ENCODE peak calls at places on chromosomes 3 and 15, in six cellular contexts. One of them, this sample, is unnamed.

GRCh38 chr15:71743861-71744382 is 66.4 kb upstream of the NR2E3 start:
- DNase-seq in left cardiac atrium: peak
- DNase-seq in left lobe of liver: no peak
- DNase-seq in nucleus accumbens: no peak
- DNase-seq in NCI-H460: peak
- DNase-seq in Peyer's patch: peak
- DNase-seq in this sample: peak

GRCh38 chr15:40454904-40455391 is 14.2 kb downstream of the BAHD1 start:
- DNase-seq in Peyer's patch: no peak
- DNase-seq in left cardiac atrium: no peak
- DNase-seq in left lobe of liver: no peak
- DNase-seq in nucleus accumbens: no peak
- DNase-seq in NCI-H460: no peak
- DNase-seq in this sample: no peak

GRCh38 chr15:36406366-36406765 is 173.1 kb upstream of the CDIN1 start:
- DNase-seq in left cardiac atrium: no peak
- DNase-seq in NCI-H460: no peak
- DNase-seq in left lobe of liver: no peak
- DNase-seq in nucleus accumbens: no peak
- DNase-seq in Peyer's patch: no peak
- DNase-seq in this sample: no peak

GRCh38 chr3:182710557-182711157 is 82.6 kb upstream of the ATP11B start:
- DNase-seq in NCI-H460: peak
- DNase-seq in left lobe of liver: no peak
- DNase-seq in Peyer's patch: no peak
- DNase-seq in nucleus accumbens: no peak
- DNase-seq in left cardiac atrium: no peak
- DNase-seq in this sample: no peak

GRCh38 chr3:143822374-143822773 is 25.9 kb downstream of the SLC9A9 start:
- DNase-seq in left lobe of liver: no peak
- DNase-seq in NCI-H460: no peak
- DNase-seq in Peyer's patch: no peak
- DNase-seq in nucleus accumbens: no peak
- DNase-seq in left cardiac atrium: no peak
- DNase-seq in this sample: no peak

GRCh38 chr3:126104028-126104635 is 20.2 kb upstream of the SLC41A3 start:
- DNase-seq in left lobe of liver: peak
- DNase-seq in Peyer's patch: no peak
- DNase-seq in NCI-H460: no peak
- DNase-seq in left cardiac atrium: no peak
- DNase-seq in nucleus accumbens: no peak
- DNase-seq in this sample: no peak

GRCh38 chr15:86483936-86484335 is 404.3 kb downstream of the AGBL1 start:
- DNase-seq in left lobe of liver: no peak
- DNase-seq in nucleus accumbens: no peak
- DNase-seq in NCI-H460: no peak
- DNase-seq in Peyer's patch: no peak
- DNase-seq in left cardiac atrium: no peak
- DNase-seq in this sample: no peak

GRCh38 chr3:71395927-71396695 is 187.4 kb downstream of the FOXP1 start:
- DNase-seq in nucleus accumbens: no peak
- DNase-seq in left cardiac atrium: no peak
- DNase-seq in left lobe of liver: no peak
- DNase-seq in Peyer's patch: no peak
- DNase-seq in NCI-H460: no peak
- DNase-seq in this sample: no peak

GRCh38 chr3:150727653-150728502 is 24.2 kb upstream of the ERICH6 start:
- DNase-seq in Peyer's patch: no peak
- DNase-seq in nucleus accumbens: no peak
- DNase-seq in left cardiac atrium: peak
- DNase-seq in left lobe of liver: peak
- DNase-seq in NCI-H460: no peak
- DNase-seq in this sample: no peak

GRCh38 chr3:9172851-9173320 is 76.6 kb downstream of the SRGAP3 start:
- DNase-seq in nucleus accumbens: no peak
- DNase-seq in left cardiac atrium: no peak
- DNase-seq in left lobe of liver: no peak
- DNase-seq in NCI-H460: no peak
- DNase-seq in Peyer's patch: no peak
- DNase-seq in this sample: no peak

GRCh38 chr3:155550386-155550785 is 194.5 kb downstream of the PLCH1 start:
- DNase-seq in NCI-H460: no peak
- DNase-seq in nucleus accumbens: no peak
- DNase-seq in left cardiac atrium: no peak
- DNase-seq in Peyer's patch: no peak
- DNase-seq in left lobe of liver: no peak
- DNase-seq in this sample: no peak

This sample was measured in trophoblast cell.